ENCODE peak calls at places on chromosomes 3 and 15, in six cellular contexts. R is A549, A is psoas muscle, L is ovary, Z is osteoblast, Q is PC-3. O is an unnamed sample.

GRCh38 chr3:187684880-187685279 is 14.7 kb upstream of the SST start:
- DNase-seq in R (no peak), A (no peak), L (no peak), Z (no peak), Q (peak), O (peak)

GRCh38 chr3:164458986-164459385 is 619.3 kb downstream of the SI start:
- DNase-seq in R (no peak), A (no peak), L (no peak), Z (no peak), Q (peak), O (peak)

GRCh38 chr3:57727096-57727495 is 29.0 kb upstream of the SLMAP start:
- DNase-seq in R (no peak), A (no peak), L (no peak), Z (peak), Q (no peak), O (peak)

GRCh38 chr3:129039271-129040038 is 21.1 kb upstream of the GP9 start:
- DNase-seq in R (no peak), A (no peak), L (peak), Z (peak), Q (no peak), O (no peak)

GRCh38 chr3:48656841-48657281 is 5.8 kb downstream of the CELSR3 start:
- DNase-seq in R (no peak), A (no peak), L (no peak), Z (no peak), Q (no peak), O (peak)

GRCh38 chr3:56812749-56813655 is 11.3 kb upstream of the ARHGEF3 start:
- DNase-seq in R (no peak), A (no peak), L (no peak), Z (no peak), Q (peak), O (peak)

GRCh38 chr3:49803464-49804140 is 541 bp downstream of the INKA1 start:
- DNase-seq in R (no peak), A (no peak), L (peak), Z (peak), Q (no peak), O (peak)

GRCh38 chr3:49182682-49183081 is 11.3 kb downstream of the KLHDC8B start:
- DNase-seq in R (no peak), A (no peak), L (no peak), Z (no peak), Q (no peak), O (no peak)

GRCh38 chr3:45333549-45333948 is 54.8 kb upstream of the LARS2 start:
- DNase-seq in R (no peak), A (no peak), L (no peak), Z (peak), Q (peak), O (peak)

GRCh38 chr3:126487151-126487771 is 11.6 kb upstream of the ZXDC start:
- DNase-seq in R (no peak), A (no peak), L (no peak), Z (peak), Q (peak), O (peak)

GRCh38 chr3:36944641-36945270 is at the start of gene TRANK1:
- DNase-seq in R (peak), A (peak), L (peak), Z (peak), Q (no peak), O (peak)

GRCh38 chr3:119176778-119177177 is 3.4 kb downstream of the UPK1B start:
- DNase-seq in R (no peak), A (no peak), L (no peak), Z (peak), Q (no peak), O (no peak)

GRCh38 chr3:195226900-195227447 is 44.0 kb downstream of the XXYLT1 start:
- DNase-seq in R (no peak), A (no peak), L (peak), Z (no peak), Q (peak), O (peak)

GRCh38 chr15:70328137-70329115 is 230.7 kb upstream of the TLE3 start:
- DNase-seq in R (no peak), A (peak), L (peak), Z (no peak), Q (no peak), O (peak)
- H3K4me3 ChIP-seq in R (no peak), A (no peak), L (no peak), Z (peak), Q (no peak), O (no peak)

GRCh38 chr3:19688767-19689166 is 245.2 kb downstream of the EFHB start:
- DNase-seq in R (peak), A (no peak), L (no peak), Z (no peak), Q (no peak), O (no peak)
- TF ChIP-seq CTCF in R (no peak), A (no peak), L (no peak), Z (no peak), Q (no peak), O (no peak)

GRCh38 chr15:70852501-70853269 is 1.3 kb downstream of the LARP6 start:
- DNase-seq in R (no peak), A (no peak), L (no peak), Z (peak), Q (peak), O (peak)
- H3K4me3 ChIP-seq in R (peak), A (peak), L (peak), Z (peak), Q (peak), O (peak)

DNA sequence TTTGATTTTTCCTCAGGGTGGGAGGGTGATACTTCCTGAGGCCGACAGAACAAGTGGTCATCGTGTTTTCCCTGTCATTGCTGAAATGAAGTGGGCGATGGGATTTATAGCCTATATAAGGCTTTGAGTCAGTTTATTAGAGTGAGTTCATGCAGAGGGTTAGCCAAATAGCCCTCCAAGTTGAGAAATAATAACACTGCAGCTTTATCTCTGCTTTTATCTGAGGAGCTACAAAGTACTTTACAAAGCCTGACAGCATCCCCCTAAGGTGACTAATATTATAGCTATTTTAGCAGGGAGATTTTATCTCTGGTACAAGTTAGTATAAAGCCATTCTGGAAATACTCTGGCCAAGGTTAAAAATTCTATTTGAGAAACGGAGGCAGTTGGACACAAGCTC is 389.6 kb downstream of the MFSD1 start:
- DNase-seq in R (peak), A (no peak), L (no peak), Z (no peak), Q (peak), O (peak)
- TF ChIP-seq CTCF in R (peak), A (no peak), L (no peak), Z (no peak), Q (no peak), O (no peak)

GRCh38 chr15:95277266-95277665 is 1045.9 kb downstream of the MCTP2 start:
- DNase-seq in R (no peak), A (no peak), L (no peak), Z (peak), Q (peak), O (peak)
- H3K4me3 ChIP-seq in R (no peak), A (no peak), L (no peak), Z (no peak), Q (no peak), O (no peak)

DNA sequence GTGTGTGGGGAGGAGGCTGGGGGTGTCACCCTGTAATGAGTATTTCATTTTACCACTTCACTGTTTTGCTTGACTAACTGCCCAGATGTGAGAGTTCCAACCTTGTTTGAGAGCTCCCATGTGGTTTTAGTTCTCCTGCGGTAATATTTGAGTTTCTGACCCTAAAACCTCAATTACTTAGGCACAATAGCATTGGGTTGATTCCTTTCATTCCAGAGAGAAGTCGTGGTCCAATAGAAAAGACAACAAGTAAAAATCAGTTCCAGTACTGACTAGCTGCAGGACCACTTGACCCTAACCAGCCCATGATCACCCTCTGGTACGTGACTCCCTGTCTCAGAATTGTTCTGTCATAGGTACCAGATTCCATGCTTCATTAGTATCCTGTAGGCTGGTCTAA is 630.4 kb downstream of the CADM2 start:
- DNase-seq in R (no peak), A (no peak), L (no peak), Z (no peak), Q (peak), O (peak)
- TF ChIP-seq CTCF in R (no peak), A (no peak), L (no peak), Z (no peak), Q (no peak), O (no peak)

GRCh38 chr15:65287515-65287845 is 797 bp upstream of the PARP16 start:
- DNase-seq in R (no peak), A (no peak), L (no peak), Z (no peak), Q (no peak), O (no peak)
- H3K4me3 ChIP-seq in R (peak), A (peak), L (no peak), Z (no peak), Q (peak), O (no peak)

GRCh38 chr15:85840079-85840801 is 45.5 kb upstream of the KLHL25 start:
- DNase-seq in R (peak), A (peak), L (peak), Z (peak), Q (peak), O (peak)

GRCh38 chr15:85837881-85838280 is 43.2 kb upstream of the KLHL25 start:
- DNase-seq in R (no peak), A (no peak), L (no peak), Z (peak), Q (no peak), O (no peak)

GRCh38 chr15:85839637-85840036 is 44.9 kb upstream of the KLHL25 start:
- DNase-seq in R (no peak), A (no peak), L (no peak), Z (peak), Q (no peak), O (no peak)

GRCh38 chr15:85838655-85839054 is 43.9 kb upstream of the KLHL25 start:
- DNase-seq in R (no peak), A (no peak), L (no peak), Z (no peak), Q (no peak), O (no peak)

GRCh38 chr15:85840802-85841152 is 46.1 kb upstream of the KLHL25 start:
- DNase-seq in R (no peak), A (no peak), L (no peak), Z (no peak), Q (no peak), O (no peak)
- TF ChIP-seq CTCF in R (no peak), A (no peak), L (no peak), Z (no peak), Q (no peak), O (no peak)

GRCh38 chr15:71709808-71710418 is 100.4 kb upstream of the NR2E3 start:
- DNase-seq in R (no peak), A (no peak), L (no peak), Z (no peak), Q (no peak), O (no peak)
- H3K4me3 ChIP-seq in R (no peak), A (no peak), L (no peak), Z (no peak), Q (no peak), O (no peak)

O was measured in cardiac fibroblast.